ENCODE peak calls at places on chromosomes 4 and X, in ten cellular contexts. N is left ventricle myocardium inferior, S is Panc1, W is GM12878, L is cardiac muscle cell, P is hepatocyte, B is fibroblast of lung, F is A549, G is uterus, K is Peyer's patch. D is an unnamed sample. For H3K4me1, the result is how much of the 10 kb centered on the place peaks cover.

GRCh38 chr4:121156822-121157769 is 7.0 kb downstream of the TNIP3 start:
- DNase-seq in K (peak), F (peak), P (peak), G (no peak), B (peak), L (peak), N (peak), S (no peak), W (no peak), D (peak)

GRCh38 chrX:68936608-68937007 is 107.8 kb downstream of the EFNB1 start:
- DNase-seq in F (no peak), S (no peak), N (no peak), P (peak), G (no peak), L (no peak), B (peak), K (no peak), W (no peak), D (no peak)

GRCh38 chr4:83046693-83047473 is 11.9 kb downstream of the COPS4 start:
- DNase-seq in B (no peak), G (no peak), F (no peak), N (no peak), L (no peak), W (no peak), S (no peak), K (peak), P (no peak), D (no peak)

GRCh38 chr4:1448589-1449420 is 42.6 kb upstream of the NKX1-1 start:
- DNase-seq in W (no peak), S (no peak), G (peak), F (no peak), P (peak), K (peak), L (no peak), B (no peak), N (no peak), D (no peak)

GRCh38 chr4:127479031-127479622 is 153.6 kb upstream of the INTU start:
- DNase-seq in N (no peak), B (peak), W (no peak), F (peak), P (peak), S (no peak), K (no peak), G (no peak), L (peak), D (no peak)

GRCh38 chr4:102324725-102325124 is 20.6 kb downstream of the SLC39A8 start:
- DNase-seq in K (no peak), B (no peak), L (no peak), G (no peak), W (no peak), F (no peak), P (no peak), S (no peak), N (no peak), D (no peak)

GRCh38 chr4:183504930-183505555 is at the start of gene ING2:
- DNase-seq in F (peak), N (peak), K (no peak), W (no peak), B (no peak), G (peak), S (no peak), L (peak), P (peak), D (peak)

GRCh38 chrX:154372612-154373022 is 1.8 kb downstream of the FLNA start:
- DNase-seq in L (peak), B (peak), F (peak), G (peak), N (no peak), W (peak), S (no peak), K (no peak), P (no peak), D (no peak)

GRCh38 chr4:139242511-139243051 is 37.4 kb downstream of the MGARP start:
- DNase-seq in F (no peak), K (no peak), S (no peak), N (no peak), L (no peak), P (no peak), G (no peak), B (peak), W (no peak), D (no peak)

DNA sequence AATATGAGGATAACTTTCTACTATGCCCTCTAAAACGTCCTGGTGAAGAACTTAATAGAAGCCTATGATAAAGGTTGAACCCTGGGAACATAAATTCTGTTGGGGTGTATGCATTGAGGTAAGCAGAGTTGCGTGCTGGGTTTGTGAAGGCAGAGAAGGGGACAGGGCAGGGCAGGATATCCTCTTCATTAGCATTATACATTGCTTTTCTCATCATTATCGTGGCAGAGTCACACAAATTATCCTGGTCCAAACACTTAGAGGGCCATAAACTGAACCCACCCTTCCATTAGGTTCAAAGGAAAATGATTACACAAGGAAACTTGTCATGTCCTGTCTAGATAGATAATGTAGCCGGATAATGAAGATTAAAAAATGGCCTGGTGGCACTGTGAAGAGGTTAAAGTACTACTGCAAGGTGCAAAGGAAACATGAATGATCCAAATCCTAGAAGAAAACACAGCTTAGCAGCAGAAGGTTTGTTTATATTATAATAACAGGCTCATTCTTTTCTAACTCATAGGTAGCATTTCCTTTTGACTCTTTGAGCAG is 189.1 kb downstream of the SPCS3 start:
- DNase-seq in L (no peak), W (no peak), G (no peak), N (no peak), S (no peak), F (no peak), P (no peak), K (no peak), B (no peak), D (no peak)
- TF ChIP-seq CTCF in L (no peak), W (no peak), G (no peak), N (no peak), S (no peak), F (no peak), P (no peak), K (no peak), B (no peak), D (no peak)

DNA sequence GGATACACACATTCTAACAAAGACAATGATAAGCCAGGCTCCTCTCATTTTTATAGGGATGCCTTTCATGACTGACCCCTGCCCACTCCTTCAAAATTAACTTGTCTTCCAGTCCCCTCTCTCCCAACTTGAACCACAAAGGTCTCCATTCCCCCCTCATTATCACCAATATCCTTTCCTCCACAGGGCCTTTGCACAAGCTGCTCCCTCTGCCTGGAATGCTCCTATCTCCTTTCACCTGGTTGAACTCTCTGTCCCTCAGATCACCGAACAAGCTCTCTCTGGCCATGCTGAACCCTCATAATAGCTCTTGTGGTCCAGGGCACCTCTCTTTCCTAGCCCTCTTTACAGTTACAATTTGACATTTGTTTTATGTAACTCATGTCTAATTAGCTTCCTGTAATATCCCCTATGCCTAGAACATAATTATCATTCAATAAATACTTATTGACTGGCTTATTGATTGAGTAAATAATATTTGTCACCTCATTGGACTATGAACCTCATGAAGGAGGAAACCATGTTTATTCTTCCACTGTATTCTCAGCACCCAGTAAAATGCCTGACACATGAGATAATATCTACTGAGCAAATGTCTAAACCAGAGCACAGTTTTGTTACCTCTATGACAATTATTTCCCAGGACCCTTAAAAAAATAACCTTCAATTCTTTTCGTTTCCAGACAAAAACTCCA is 266.3 kb upstream of the RASGEF1B start:
- DNase-seq in B (no peak), P (peak), W (no peak), L (no peak), F (no peak), K (no peak), S (no peak), G (no peak), N (no peak), D (no peak)
- H3K4me1 ChIP-seq in B (under half), P (under half), W (under half), L (under half), F (under half), K (under half), S (under half), G (under half), N (under half), D (under half)

GRCh38 chrX:103330601-103331397 is 760 bp downstream of the TCEAL7 start:
- DNase-seq in F (no peak), S (no peak), B (peak), L (peak), K (no peak), W (no peak), N (no peak), G (no peak), P (peak), D (no peak)
- H3K4me3 ChIP-seq in F (no peak), S (peak), B (peak), L (no peak), K (no peak), W (no peak), N (peak), G (peak), P (no peak), D (no peak)

DNA sequence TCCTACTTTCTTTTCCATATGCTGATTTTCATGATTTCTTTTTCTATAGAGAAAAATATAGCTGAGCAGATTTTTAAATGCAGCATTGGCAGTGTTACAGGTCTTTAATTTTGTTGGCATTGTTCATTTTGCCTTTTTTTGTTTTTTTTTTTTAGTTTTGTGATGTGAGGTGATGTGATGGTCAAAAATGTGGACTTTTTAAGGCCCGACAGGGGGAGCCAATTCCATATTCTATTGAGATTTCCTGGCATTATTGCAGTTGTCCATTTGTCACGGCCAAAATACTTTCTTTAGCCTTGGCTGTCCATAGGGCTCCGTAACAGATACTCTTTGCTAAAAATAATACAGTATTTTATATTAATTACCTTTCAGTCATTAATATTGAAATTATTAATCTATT is 47.8 kb downstream of the SLIT2 start:
- DNase-seq in L (no peak), K (no peak), P (peak), N (no peak), S (no peak), W (no peak), F (no peak), G (no peak), B (peak), D (no peak)
- TF ChIP-seq CTCF in L (peak), K (no peak), P (peak), N (peak), S (peak), W (peak), F (no peak), G (no peak), B (peak), D (peak)

GRCh38 chrX:35499071-35499862 is 298.9 kb upstream of the MAGEB16 start:
- DNase-seq in P (no peak), L (no peak), G (no peak), B (no peak), W (no peak), K (no peak), S (no peak), N (no peak), F (no peak), D (no peak)
- H3K4me1 ChIP-seq in P (under half), L (under half), G (under half), B (under half), W (under half), K (under half), S (under half), N (under half), F (under half), D (under half)

DNA sequence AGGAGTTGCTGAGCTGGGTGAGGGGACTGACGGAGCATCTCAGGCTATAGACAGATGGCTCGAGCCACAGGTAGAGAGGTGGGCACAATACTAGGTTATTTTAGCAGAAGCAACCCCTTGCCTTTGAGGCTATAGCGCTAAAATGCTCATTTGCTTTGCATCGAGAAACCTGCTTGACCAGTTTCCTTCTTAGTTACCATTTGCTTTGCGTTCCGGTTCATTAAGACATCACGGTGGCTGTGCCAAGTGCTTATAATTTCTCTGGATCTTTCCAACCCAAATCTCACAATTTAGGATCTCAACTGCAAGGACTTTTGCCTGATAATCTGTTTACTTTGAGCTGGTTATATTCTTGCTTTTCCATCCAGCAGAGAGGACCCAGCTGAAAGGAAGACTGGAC is 40.8 kb downstream of the DLG3 start:
- DNase-seq in L (no peak), N (no peak), W (no peak), S (no peak), B (no peak), P (no peak), F (no peak), K (no peak), G (no peak), D (no peak)
- H3K4me3 ChIP-seq in L (no peak), N (no peak), W (no peak), S (no peak), B (no peak), P (no peak), F (no peak), K (no peak), G (no peak), D (no peak)

GRCh38 chrX:10819973-10820372 is 199.6 kb upstream of the MID1 start:
- DNase-seq in B (no peak), S (no peak), L (no peak), P (no peak), F (no peak), W (no peak), N (no peak), K (no peak), G (no peak), D (no peak)
- TF ChIP-seq CTCF in B (no peak), S (no peak), L (no peak), P (no peak), F (no peak), W (no peak), N (no peak), K (no peak), G (no peak), D (no peak)

DNA sequence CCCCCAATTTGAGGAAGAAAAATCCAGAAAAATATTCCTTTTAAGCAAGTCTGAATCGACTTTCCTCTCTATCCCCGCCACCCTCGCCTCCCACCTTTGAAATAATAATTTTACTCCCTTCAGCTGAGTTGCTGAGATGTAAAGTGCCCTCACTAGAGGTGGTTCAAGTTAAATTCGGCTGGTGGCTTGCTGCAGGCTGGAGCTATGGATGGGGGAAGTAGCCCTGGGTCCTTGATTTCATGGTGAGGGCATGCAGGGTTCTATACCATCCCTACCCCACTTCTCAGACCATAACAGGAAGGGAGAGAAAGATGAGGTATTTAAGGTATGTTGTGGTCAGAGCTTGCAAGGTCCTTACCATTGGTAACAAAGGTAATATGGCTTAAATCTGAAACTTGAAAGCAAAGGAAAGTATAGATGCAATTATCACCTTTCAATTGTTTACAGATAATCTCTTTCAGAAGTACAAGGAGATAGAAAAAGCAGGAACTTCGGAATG is 440.0 kb downstream of the INPP4B start:
- DNase-seq in N (no peak), G (no peak), F (no peak), S (no peak), W (peak), K (no peak), P (peak), L (peak), B (peak), D (no peak)
- H3K4me1 ChIP-seq in N (half or more), G (under half), F (half or more), S (under half), W (under half), K (under half), P (under half), L (under half), B (under half), D (under half)

DNA sequence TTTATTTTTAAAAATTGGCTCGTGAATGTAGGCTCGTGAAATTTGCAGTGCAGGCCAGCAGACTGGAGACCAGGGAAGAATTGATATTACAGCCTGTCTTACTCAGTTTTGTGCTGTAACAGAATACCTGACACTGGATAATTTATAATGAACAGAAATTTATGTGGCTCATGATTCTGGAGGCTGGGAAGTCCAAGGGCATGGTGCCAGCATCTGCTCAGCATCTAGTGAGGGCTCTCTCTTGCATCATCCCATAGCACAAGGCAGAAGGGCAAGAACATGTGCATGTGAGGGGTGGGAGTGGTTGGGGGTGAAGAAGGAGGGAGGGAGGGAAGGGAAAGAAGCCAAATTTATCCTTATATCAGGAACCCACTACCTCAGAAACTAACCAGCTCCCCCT is 13.7 kb upstream of the CLTRN start:
- DNase-seq in F (no peak), W (no peak), K (no peak), L (no peak), S (no peak), B (peak), G (no peak), N (no peak), P (no peak), D (no peak)
- H3K4me3 ChIP-seq in F (no peak), W (no peak), K (no peak), L (no peak), S (no peak), B (no peak), G (no peak), N (no peak), P (no peak), D (no peak)